ENCODE peak calls at places on chromosome 14, in eight cellular contexts. R is spleen, X is uterus, S is pancreas, I is kidney, H is fibroblast of lung, Y is lung, G is dorsolateral prefrontal cortex. Z is an unnamed sample.

GRCh38 chr14:94677239-94677612 is 65.0 kb downstream of the SERPINA3 start:
- DNase-seq in R (no peak), X (no peak), S (no peak), I (no peak), H (no peak), Y (no peak), G (no peak), Z (no peak)

GRCh38 chr14:68723808-68724268 is 69.0 kb downstream of the ZFP36L1 start:
- DNase-seq in R (no peak), X (no peak), S (no peak), I (no peak), H (no peak), Y (no peak), G (no peak), Z (no peak)

GRCh38 chr14:21069388-21070082 is 569 bp upstream of the ARHGEF40 start:
- DNase-seq in R (no peak), X (peak), S (no peak), I (peak), H (peak), Y (no peak), G (no peak), Z (no peak)

GRCh38 chr14:55581011-55581806 is 1.2 kb downstream of the KTN1 start:
- DNase-seq in R (peak), X (peak), S (peak), I (peak), H (peak), Y (peak), G (no peak), Z (peak)

GRCh38 chr14:37232907-37233481 is 35.3 kb downstream of the MIPOL1 start:
- DNase-seq in R (no peak), X (no peak), S (no peak), I (no peak), H (peak), Y (no peak), G (no peak), Z (no peak)

GRCh38 chr14:55438066-55438683 is 2.2 kb downstream of the TBPL2 start:
- DNase-seq in R (no peak), X (no peak), S (no peak), I (no peak), H (peak), Y (no peak), G (no peak), Z (no peak)

GRCh38 chr14:24311837-24312615 is 724 bp downstream of the LTB4R start:
- DNase-seq in R (peak), X (no peak), S (no peak), I (no peak), H (no peak), Y (no peak), G (no peak), Z (no peak)

GRCh38 chr14:61662437-61663311 is 32.6 kb upstream of the HIF1A start:
- DNase-seq in R (no peak), X (no peak), S (peak), I (no peak), H (peak), Y (peak), G (no peak), Z (peak)

GRCh38 chr14:23005861-23006534 is 3.9 kb downstream of the C14orf93 start:
- DNase-seq in R (no peak), X (no peak), S (no peak), I (no peak), H (peak), Y (no peak), G (no peak), Z (no peak)

GRCh38 chr14:42224053-42224888 is 617.6 kb downstream of the LRFN5 start:
- DNase-seq in R (no peak), X (peak), S (peak), I (no peak), H (peak), Y (peak), G (peak), Z (no peak)

GRCh38 chr14:24179294-24179960 is 7.5 kb downstream of the REC8 start:
- DNase-seq in R (peak), X (no peak), S (no peak), I (no peak), H (no peak), Y (no peak), G (no peak), Z (no peak)

GRCh38 chr14:83164016-83164415 is 1630.4 kb upstream of the SEL1L start:
- DNase-seq in R (no peak), X (no peak), S (no peak), I (no peak), H (peak), Y (no peak), G (no peak), Z (no peak)

GRCh38 chr14:36852853-36853634 is 191.4 kb downstream of the PAX9 start:
- DNase-seq in R (no peak), X (no peak), S (no peak), I (no peak), H (peak), Y (no peak), G (no peak), Z (no peak)

GRCh38 chr14:81031488-81031887 is 76.1 kb downstream of the TSHR start:
- DNase-seq in R (no peak), X (no peak), S (peak), I (peak), H (no peak), Y (no peak), G (no peak), Z (no peak)

GRCh38 chr14:57199911-57200310 is 68.8 kb downstream of the EXOC5 start:
- DNase-seq in R (no peak), X (no peak), S (no peak), I (no peak), H (peak), Y (no peak), G (no peak), Z (no peak)

GRCh38 chr14:36402867-36403266 is 82.4 kb upstream of the MBIP start:
- DNase-seq in R (no peak), X (no peak), S (no peak), I (no peak), H (no peak), Y (no peak), G (no peak), Z (no peak)

GRCh38 chr14:21074398-21075272 is 4.5 kb downstream of the ARHGEF40 start:
- DNase-seq in R (no peak), X (no peak), S (no peak), I (no peak), H (no peak), Y (no peak), G (no peak), Z (no peak)

GRCh38 chr14:99120147-99121026 is 151.6 kb downstream of the BCL11B start:
- DNase-seq in R (no peak), X (no peak), S (no peak), I (no peak), H (no peak), Y (peak), G (no peak), Z (no peak)

GRCh38 chr14:53306926-53307325 is 153.8 kb upstream of the DDHD1 start:
- DNase-seq in R (no peak), X (peak), S (no peak), I (no peak), H (peak), Y (no peak), G (peak), Z (no peak)

GRCh38 chr14:75985618-75986438 is at the start of gene IFT43:
- DNase-seq in R (peak), X (peak), S (peak), I (peak), H (peak), Y (peak), G (peak), Z (peak)

GRCh38 chr14:61281186-61281676 is at the start of gene TMEM30B:
- DNase-seq in R (peak), X (no peak), S (peak), I (peak), H (no peak), Y (peak), G (no peak), Z (peak)

GRCh38 chr14:65732112-65732511 is 319.6 kb downstream of the FUT8 start:
- DNase-seq in R (no peak), X (no peak), S (no peak), I (no peak), H (no peak), Y (no peak), G (no peak), Z (no peak)

GRCh38 chr14:21039585-21040369 is 2.4 kb upstream of the RNASE7 start:
- DNase-seq in R (peak), X (peak), S (peak), I (no peak), H (peak), Y (no peak), G (no peak), Z (no peak)

GRCh38 chr14:61585598-61586538 is 109.4 kb upstream of the HIF1A start:
- DNase-seq in R (peak), X (peak), S (peak), I (peak), H (peak), Y (peak), G (no peak), Z (no peak)

GRCh38 chr14:78157855-78158436 is 12.2 kb upstream of the NRXN3 start:
- DNase-seq in R (no peak), X (no peak), S (no peak), I (no peak), H (peak), Y (no peak), G (no peak), Z (no peak)

GRCh38 chr14:71121711-71122110 is 214.5 kb downstream of the PCNX1 start:
- DNase-seq in R (no peak), X (no peak), S (no peak), I (no peak), H (no peak), Y (no peak), G (no peak), Z (no peak)

GRCh38 chr14:71117839-71118743 is 210.8 kb downstream of the PCNX1 start:
- DNase-seq in R (no peak), X (no peak), S (no peak), I (no peak), H (peak), Y (no peak), G (no peak), Z (no peak)

GRCh38 chr14:71116206-71117122 is 209.2 kb downstream of the PCNX1 start:
- DNase-seq in R (no peak), X (no peak), S (no peak), I (no peak), H (no peak), Y (no peak), G (no peak), Z (no peak)

GRCh38 chr14:71119832-71120231 is 212.6 kb downstream of the PCNX1 start:
- DNase-seq in R (no peak), X (no peak), S (no peak), I (no peak), H (no peak), Y (no peak), G (no peak), Z (no peak)

GRCh38 chr14:71119075-71119474 is 211.8 kb downstream of the PCNX1 start:
- DNase-seq in R (no peak), X (no peak), S (no peak), I (no peak), H (peak), Y (no peak), G (no peak), Z (no peak)
- H3K27ac ChIP-seq in R (no peak), X (no peak), S (no peak), I (peak), H (no peak), Y (no peak), G (no peak), Z (no peak)

GRCh38 chr14:32006267-32007110 is 70.6 kb upstream of the ARHGAP5 start:
- DNase-seq in R (no peak), X (no peak), S (no peak), I (no peak), H (peak), Y (no peak), G (peak), Z (no peak)
- H3K27ac ChIP-seq in R (no peak), X (no peak), S (no peak), I (peak), H (no peak), Y (no peak), G (peak), Z (no peak)

DNA sequence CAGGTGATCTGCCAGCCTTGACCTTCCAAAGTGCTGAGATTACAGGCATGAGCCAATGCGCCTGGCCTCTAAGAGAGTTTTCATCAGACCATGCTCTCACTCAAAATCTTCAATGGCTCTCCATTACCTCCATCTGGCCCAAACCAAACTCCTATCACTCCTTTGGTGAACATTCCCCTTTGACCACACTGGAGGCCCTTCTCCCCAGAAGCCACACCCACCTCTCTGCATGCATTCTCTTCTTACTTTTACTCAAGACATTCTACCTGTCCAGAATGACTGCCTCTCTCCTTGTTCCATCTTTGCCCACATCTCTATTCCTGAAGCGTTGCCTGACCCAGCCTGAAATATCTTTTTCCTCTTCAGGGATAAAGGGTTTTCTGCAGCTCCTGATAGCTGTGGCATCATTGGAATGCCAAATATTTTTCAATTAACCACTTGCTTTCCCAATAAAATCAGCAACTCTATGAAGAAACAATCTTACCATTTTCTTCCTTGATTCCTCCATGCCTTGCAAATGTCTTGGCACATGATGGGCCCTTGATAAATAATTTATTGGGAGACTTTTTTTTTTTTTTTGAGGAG is 15.5 kb downstream of the PLEK2 start:
- DNase-seq in R (no peak), X (no peak), S (no peak), I (no peak), H (peak), Y (no peak), G (no peak), Z (no peak)
- H3K27ac ChIP-seq in R (no peak), X (no peak), S (no peak), I (no peak), H (no peak), Y (no peak), G (no peak), Z (no peak)

DNA sequence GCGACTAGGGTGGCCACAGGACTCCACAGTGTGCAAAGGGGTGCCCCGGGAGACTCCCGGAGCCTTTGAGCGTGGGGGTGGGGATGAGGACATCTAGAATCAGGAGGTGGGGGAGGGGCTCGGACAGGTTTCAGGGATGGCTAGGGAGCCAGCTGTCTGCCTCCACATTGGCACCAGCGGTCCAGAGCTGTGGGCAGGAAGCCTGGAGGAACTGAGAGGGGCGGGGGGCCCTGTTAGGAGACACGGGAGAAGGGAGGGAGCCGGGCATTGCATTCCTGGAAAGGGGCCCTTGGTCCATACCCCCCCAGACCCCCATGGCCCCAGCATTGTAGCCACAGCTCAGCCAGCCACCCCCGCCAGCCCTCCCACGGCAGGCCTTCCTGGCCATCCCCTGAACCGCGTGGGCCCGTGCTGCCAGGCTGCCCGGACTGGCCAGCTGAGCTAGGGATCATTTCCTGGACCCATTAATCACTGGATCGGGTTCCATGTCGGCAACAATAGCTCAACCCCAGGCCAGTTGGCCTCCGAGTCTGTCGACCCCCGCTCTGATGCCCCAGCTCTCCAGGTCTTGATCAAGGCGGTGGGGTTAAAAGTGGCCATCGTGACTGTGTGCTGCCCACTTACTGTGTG is 39.9 kb upstream of the DIO3 start:
- DNase-seq in R (no peak), X (no peak), S (no peak), I (no peak), H (peak), Y (no peak), G (no peak), Z (no peak)
- H3K27ac ChIP-seq in R (no peak), X (peak), S (no peak), I (no peak), H (no peak), Y (peak), G (no peak), Z (no peak)

DNA sequence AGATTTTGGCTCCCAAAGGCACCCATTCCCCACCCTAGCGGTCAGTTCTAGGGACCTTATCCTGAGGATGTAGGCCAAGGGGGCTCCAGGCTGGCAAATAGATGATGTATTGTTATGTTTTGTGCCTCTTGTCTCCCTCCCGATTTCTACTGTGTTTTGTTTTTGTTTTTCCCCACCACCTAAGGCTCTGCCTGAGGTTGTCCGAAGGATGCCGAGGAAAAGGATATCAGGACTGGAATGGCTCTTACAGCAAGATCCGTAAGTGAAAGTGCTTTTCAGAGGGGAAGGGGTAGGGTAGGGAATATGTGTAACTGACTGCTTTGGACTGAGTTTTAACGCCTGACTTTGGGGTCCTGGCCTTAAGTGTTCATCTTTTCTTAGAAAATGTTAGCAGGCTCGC is 6.6 kb downstream of the FOXG1 start:
- DNase-seq in R (no peak), X (no peak), S (no peak), I (no peak), H (no peak), Y (no peak), G (no peak), Z (no peak)
- H3K27ac ChIP-seq in R (no peak), X (no peak), S (no peak), I (no peak), H (no peak), Y (no peak), G (peak), Z (no peak)

GRCh38 chr14:74702293-74702692 is 10.6 kb downstream of the AREL1 start:
- DNase-seq in R (no peak), X (no peak), S (no peak), I (no peak), H (no peak), Y (no peak), G (no peak), Z (no peak)

GRCh38 chr14:74705607-74706006 is 7.3 kb downstream of the AREL1 start:
- DNase-seq in R (no peak), X (no peak), S (no peak), I (no peak), H (no peak), Y (no peak), G (no peak), Z (no peak)

GRCh38 chr14:74706101-74706500 is 6.8 kb downstream of the AREL1 start:
- DNase-seq in R (no peak), X (no peak), S (no peak), I (no peak), H (peak), Y (no peak), G (no peak), Z (no peak)

GRCh38 chr14:74703043-74703442 is 9.8 kb downstream of the AREL1 start:
- DNase-seq in R (no peak), X (no peak), S (no peak), I (no peak), H (no peak), Y (no peak), G (no peak), Z (no peak)

DNA sequence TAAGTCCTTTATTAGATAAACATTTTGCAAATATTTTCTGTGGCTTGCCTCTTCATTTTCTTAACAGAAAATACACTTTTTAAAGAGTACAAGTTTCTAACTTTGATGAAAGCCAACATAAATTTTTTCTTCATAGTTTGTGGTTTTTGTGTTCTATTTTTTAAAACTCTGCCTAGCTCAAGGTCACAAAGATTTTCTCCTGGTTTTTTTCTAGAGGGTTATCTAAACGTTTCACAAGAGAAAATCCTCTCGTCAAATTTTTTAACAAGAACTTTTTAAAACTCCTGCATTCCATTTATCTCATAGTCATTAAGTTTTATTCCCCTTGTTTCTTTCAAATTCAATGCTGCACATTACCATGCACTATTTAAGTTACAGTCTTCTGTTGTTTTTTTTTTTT is 8.2 kb downstream of the AREL1 start:
- DNase-seq in R (no peak), X (no peak), S (no peak), I (no peak), H (no peak), Y (no peak), G (no peak), Z (no peak)
- H3K27ac ChIP-seq in R (no peak), X (peak), S (no peak), I (no peak), H (no peak), Y (no peak), G (no peak), Z (no peak)

GRCh38 chr14:74614508-74615495 is 2.8 kb upstream of the LTBP2 start:
- DNase-seq in R (no peak), X (no peak), S (no peak), I (no peak), H (peak), Y (no peak), G (no peak), Z (no peak)

GRCh38 chr14:74611672-74612345 is at the start of gene LTBP2:
- DNase-seq in R (peak), X (no peak), S (no peak), I (no peak), H (peak), Y (no peak), G (no peak), Z (no peak)

GRCh38 chr14:74612346-74613021 is 447 bp upstream of the LTBP2 start:
- DNase-seq in R (peak), X (peak), S (peak), I (peak), H (peak), Y (peak), G (peak), Z (peak)

GRCh38 chr14:74610866-74611671 is 968 bp downstream of the LTBP2 start:
- DNase-seq in R (peak), X (no peak), S (no peak), I (no peak), H (peak), Y (no peak), G (no peak), Z (no peak)

DNA sequence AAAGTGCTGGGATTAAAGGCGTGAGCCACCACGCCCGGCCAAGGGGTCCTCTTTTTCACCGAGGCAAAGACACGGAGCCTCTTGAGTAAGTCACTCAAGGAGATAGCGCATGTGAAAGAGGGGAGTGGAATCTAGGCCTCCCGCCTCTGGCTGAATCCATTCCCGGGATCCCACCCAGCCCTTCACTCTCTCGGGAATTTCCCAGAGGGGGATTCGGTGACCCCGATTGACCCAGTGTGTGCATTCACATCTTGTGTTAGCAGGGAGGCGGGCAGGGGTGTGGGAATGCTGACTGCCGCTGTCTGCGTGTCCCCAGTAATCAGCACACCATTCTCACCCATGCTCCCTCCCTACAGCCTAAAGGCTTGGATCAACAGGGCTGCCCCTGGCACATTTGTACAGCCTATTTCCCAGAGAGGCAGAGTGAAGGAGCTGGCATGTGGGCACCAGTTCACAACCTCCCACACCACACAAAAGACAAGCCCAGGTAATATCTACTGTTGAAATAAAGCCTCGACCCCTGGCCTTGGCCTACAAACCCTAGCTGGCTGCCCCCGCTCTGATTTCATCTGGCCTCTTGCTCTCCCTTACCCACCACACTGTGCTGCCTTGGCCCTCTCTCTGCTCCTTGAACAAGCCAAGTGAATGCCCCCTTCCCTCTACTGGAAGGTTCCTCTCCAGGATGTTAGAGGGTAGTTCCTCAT is 1.3 kb upstream of the LTBP2 start:
- DNase-seq in R (peak), X (no peak), S (no peak), I (no peak), H (no peak), Y (no peak), G (no peak), Z (no peak)
- H3K27ac ChIP-seq in R (no peak), X (peak), S (no peak), I (no peak), H (peak), Y (no peak), G (no peak), Z (no peak)

Z was measured in effector memory CD4-positive, alpha-beta T cell.